ENCODE peak calls at places on chromosome 5, in four cellular contexts. One of them, this sample, is unnamed. For H3K9me3, the result is how much of the 10 kb centered on the place peaks cover.

GRCh38 chr5:65027149-65027548 is 258.4 kb downstream of the CWC27 start:
- DNase-seq in Caco-2: no peak
- DNase-seq in sigmoid colon: no peak
- DNase-seq in CD8-positive, alpha-beta memory T cell: no peak
- DNase-seq in this sample: no peak

GRCh38 chr5:159135896-159136531 is 36.3 kb upstream of the EBF1 start:
- DNase-seq in Caco-2: no peak
- DNase-seq in sigmoid colon: no peak
- DNase-seq in CD8-positive, alpha-beta memory T cell: no peak
- DNase-seq in this sample: no peak

GRCh38 chr5:146027746-146028145 is 77.6 kb downstream of the PLAC8L1 start:
- DNase-seq in CD8-positive, alpha-beta memory T cell: no peak
- DNase-seq in sigmoid colon: no peak
- DNase-seq in Caco-2: no peak
- DNase-seq in this sample: no peak

GRCh38 chr5:56534102-56534501 is 281.2 kb upstream of the MAP3K1 start:
- DNase-seq in Caco-2: peak
- DNase-seq in CD8-positive, alpha-beta memory T cell: no peak
- DNase-seq in sigmoid colon: no peak
- DNase-seq in this sample: no peak

GRCh38 chr5:66223637-66224036 is 79.5 kb downstream of the SREK1 start:
- DNase-seq in sigmoid colon: no peak
- DNase-seq in Caco-2: no peak
- DNase-seq in CD8-positive, alpha-beta memory T cell: no peak
- DNase-seq in this sample: no peak

GRCh38 chr5:59178071-59178470 is 595.2 kb downstream of the RAB3C start:
- DNase-seq in sigmoid colon: no peak
- DNase-seq in CD8-positive, alpha-beta memory T cell: no peak
- DNase-seq in Caco-2: no peak
- DNase-seq in this sample: no peak

GRCh38 chr5:95899848-95900247 is 61.8 kb downstream of the ELL2 start:
- DNase-seq in Caco-2: no peak
- DNase-seq in sigmoid colon: no peak
- DNase-seq in CD8-positive, alpha-beta memory T cell: no peak
- DNase-seq in this sample: no peak

GRCh38 chr5:167898361-167899042 is 392.9 kb upstream of the WWC1 start:
- DNase-seq in sigmoid colon: no peak
- DNase-seq in CD8-positive, alpha-beta memory T cell: no peak
- DNase-seq in Caco-2: no peak
- DNase-seq in this sample: no peak

GRCh38 chr5:28403846-28404245 is 1365.5 kb upstream of the CDH9 start:
- DNase-seq in sigmoid colon: no peak
- DNase-seq in CD8-positive, alpha-beta memory T cell: no peak
- DNase-seq in Caco-2: no peak
- DNase-seq in this sample: no peak

GRCh38 chr5:93874080-93874479 is 132.7 kb upstream of the POU5F2 start:
- DNase-seq in sigmoid colon: no peak
- DNase-seq in CD8-positive, alpha-beta memory T cell: no peak
- DNase-seq in Caco-2: no peak
- DNase-seq in this sample: no peak

GRCh38 chr5:61477788-61478187 is 145.7 kb downstream of the ZSWIM6 start:
- DNase-seq in CD8-positive, alpha-beta memory T cell: no peak
- DNase-seq in Caco-2: no peak
- DNase-seq in sigmoid colon: no peak
- DNase-seq in this sample: no peak

GRCh38 chr5:100516285-100516684 is 18.9 kb upstream of the FAM174A start:
- DNase-seq in sigmoid colon: no peak
- DNase-seq in CD8-positive, alpha-beta memory T cell: no peak
- DNase-seq in Caco-2: no peak
- DNase-seq in this sample: no peak

GRCh38 chr5:93800988-93801811 is 59.8 kb upstream of the POU5F2 start:
- DNase-seq in Caco-2: no peak
- DNase-seq in sigmoid colon: no peak
- DNase-seq in CD8-positive, alpha-beta memory T cell: peak
- DNase-seq in this sample: no peak

GRCh38 chr5:131999471-131999931 is 12.0 kb downstream of the ACSL6 start:
- DNase-seq in Caco-2: no peak
- DNase-seq in sigmoid colon: peak
- DNase-seq in CD8-positive, alpha-beta memory T cell: no peak
- DNase-seq in this sample: no peak

GRCh38 chr5:74640450-74641013 is at the start of gene ENC1:
- DNase-seq in sigmoid colon: peak
- DNase-seq in CD8-positive, alpha-beta memory T cell: peak
- DNase-seq in Caco-2: peak
- DNase-seq in this sample: peak

GRCh38 chr5:157485340-157485739 is 25.3 kb downstream of the NIPAL4 start:
- DNase-seq in sigmoid colon: peak
- DNase-seq in Caco-2: peak
- DNase-seq in CD8-positive, alpha-beta memory T cell: no peak
- DNase-seq in this sample: no peak

GRCh38 chr5:52853573-52854163 is 66.0 kb downstream of the ITGA1 start:
- DNase-seq in CD8-positive, alpha-beta memory T cell: no peak
- DNase-seq in Caco-2: no peak
- DNase-seq in sigmoid colon: no peak
- DNase-seq in this sample: no peak

GRCh38 chr5:41270423-41271251 is 57.3 kb upstream of the C6 start:
- DNase-seq in Caco-2: peak
- DNase-seq in sigmoid colon: peak
- DNase-seq in CD8-positive, alpha-beta memory T cell: no peak
- DNase-seq in this sample: peak

GRCh38 chr5:112006721-112007120 is 249.7 kb upstream of the NREP start:
- DNase-seq in sigmoid colon: no peak
- DNase-seq in CD8-positive, alpha-beta memory T cell: no peak
- DNase-seq in Caco-2: no peak
- DNase-seq in this sample: no peak

GRCh38 chr5:52598954-52599353 is 188.8 kb upstream of the ITGA1 start:
- DNase-seq in Caco-2: no peak
- DNase-seq in CD8-positive, alpha-beta memory T cell: no peak
- DNase-seq in sigmoid colon: no peak
- DNase-seq in this sample: no peak

GRCh38 chr5:103466494-103466893 is 96.1 kb downstream of the NUDT12 start:
- DNase-seq in sigmoid colon: no peak
- DNase-seq in Caco-2: no peak
- DNase-seq in CD8-positive, alpha-beta memory T cell: no peak
- DNase-seq in this sample: no peak

GRCh38 chr5:117738571-117738970 is 1163.9 kb upstream of the SEMA6A start:
- DNase-seq in sigmoid colon: no peak
- DNase-seq in Caco-2: no peak
- DNase-seq in CD8-positive, alpha-beta memory T cell: no peak
- DNase-seq in this sample: no peak

GRCh38 chr5:1448511-1449011 is 3.3 kb upstream of the SLC6A3 start:
- DNase-seq in Caco-2: no peak
- DNase-seq in CD8-positive, alpha-beta memory T cell: no peak
- DNase-seq in sigmoid colon: no peak
- DNase-seq in this sample: no peak

GRCh38 chr5:68433921-68434879 is 218.6 kb downstream of the PIK3R1 start:
- DNase-seq in CD8-positive, alpha-beta memory T cell: peak
- DNase-seq in sigmoid colon: peak
- DNase-seq in Caco-2: peak
- DNase-seq in this sample: peak

GRCh38 chr5:159877894-159878448 is 38.3 kb upstream of the ADRA1B start:
- DNase-seq in sigmoid colon: peak
- DNase-seq in CD8-positive, alpha-beta memory T cell: no peak
- DNase-seq in Caco-2: no peak
- DNase-seq in this sample: peak

GRCh38 chr5:93452255-93452654 is 128.8 kb downstream of the NR2F1-AS1 start:
- DNase-seq in sigmoid colon: no peak
- DNase-seq in Caco-2: no peak
- DNase-seq in CD8-positive, alpha-beta memory T cell: no peak
- DNase-seq in this sample: no peak

GRCh38 chr5:108726446-108727091 is 21.1 kb upstream of the FER start:
- DNase-seq in CD8-positive, alpha-beta memory T cell: no peak
- DNase-seq in Caco-2: no peak
- DNase-seq in sigmoid colon: no peak
- DNase-seq in this sample: no peak

GRCh38 chr5:137822158-137822764 is 45.4 kb upstream of the MYOT start:
- DNase-seq in Caco-2: peak
- DNase-seq in CD8-positive, alpha-beta memory T cell: no peak
- DNase-seq in sigmoid colon: no peak
- DNase-seq in this sample: no peak

GRCh38 chr5:172775326-172776234 is 4.6 kb upstream of the DUSP1 start:
- DNase-seq in Caco-2: peak
- DNase-seq in sigmoid colon: peak
- DNase-seq in CD8-positive, alpha-beta memory T cell: no peak
- DNase-seq in this sample: no peak

GRCh38 chr5:110361501-110361900 is 365.0 kb downstream of the TMEM232 start:
- DNase-seq in CD8-positive, alpha-beta memory T cell: no peak
- DNase-seq in Caco-2: no peak
- DNase-seq in sigmoid colon: no peak
- DNase-seq in this sample: no peak

GRCh38 chr5:148224131-148224742 is 14.1 kb upstream of the MARCOL start:
- DNase-seq in Caco-2: no peak
- DNase-seq in CD8-positive, alpha-beta memory T cell: no peak
- DNase-seq in sigmoid colon: no peak
- DNase-seq in this sample: no peak

DNA sequence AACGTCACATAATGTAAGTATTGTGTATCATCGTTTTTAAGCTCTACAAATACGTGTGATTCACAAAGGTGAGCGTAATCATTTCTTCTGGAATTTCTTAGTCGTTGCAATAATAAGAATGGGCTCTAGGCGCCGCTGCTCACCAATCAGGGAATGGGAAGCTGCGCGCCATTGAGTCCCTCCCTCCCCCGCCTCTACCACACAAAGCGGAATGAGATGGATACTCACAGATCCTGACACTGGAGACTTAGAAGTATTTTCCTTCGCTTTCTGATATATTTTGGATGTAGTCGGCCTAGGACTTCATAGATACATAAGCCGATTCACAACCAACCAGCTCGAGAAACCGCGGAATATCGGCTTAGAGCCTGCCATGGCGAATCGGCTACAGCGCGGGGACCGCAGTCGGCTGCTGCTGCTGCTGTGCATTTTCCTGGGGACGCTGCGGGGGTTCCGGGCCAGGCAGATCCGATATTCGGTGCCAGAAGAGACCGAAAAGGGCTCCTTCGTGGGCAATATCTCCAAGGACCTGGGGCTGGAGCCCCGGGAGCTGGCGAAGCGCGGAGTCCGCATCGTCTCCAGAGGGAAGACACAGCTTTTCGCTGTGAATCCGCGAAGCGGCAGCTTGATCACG is at the start of gene PCDHGA11:
- DNase-seq in Caco-2: no peak
- DNase-seq in CD8-positive, alpha-beta memory T cell: peak
- DNase-seq in sigmoid colon: no peak
- DNase-seq in this sample: no peak
- H3K9me3 ChIP-seq in Caco-2: under half
- H3K9me3 ChIP-seq in CD8-positive, alpha-beta memory T cell: under half
- H3K9me3 ChIP-seq in sigmoid colon: half or more
- H3K9me3 ChIP-seq in this sample: under half

DNA sequence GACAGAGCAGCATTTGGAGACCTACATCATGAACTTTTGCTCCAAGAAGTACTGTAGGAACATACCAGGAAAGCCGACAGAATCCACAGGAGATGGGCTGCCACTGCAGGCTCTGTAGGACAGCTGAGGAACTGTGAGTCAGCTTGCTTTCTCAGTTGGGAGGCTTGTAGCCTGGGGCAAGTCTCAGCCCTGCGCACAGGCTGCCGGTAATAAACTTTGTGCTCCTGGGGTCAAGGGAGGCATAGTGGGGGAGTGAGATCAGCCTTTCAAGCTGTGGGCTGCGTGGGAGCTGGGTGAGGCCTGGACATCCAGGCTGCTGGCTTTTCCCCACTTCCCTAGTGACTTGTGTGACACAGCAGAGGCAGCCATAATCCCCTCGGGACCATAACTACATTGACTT is 718.0 kb upstream of the CDH10 start:
- DNase-seq in sigmoid colon: no peak
- DNase-seq in CD8-positive, alpha-beta memory T cell: no peak
- DNase-seq in Caco-2: no peak
- DNase-seq in this sample: no peak
- H3K9me3 ChIP-seq in sigmoid colon: under half
- H3K9me3 ChIP-seq in CD8-positive, alpha-beta memory T cell: under half
- H3K9me3 ChIP-seq in Caco-2: under half
- H3K9me3 ChIP-seq in this sample: under half

GRCh38 chr5:180251141-180251540 is 40.7 kb downstream of the MAPK9 start:
- DNase-seq in CD8-positive, alpha-beta memory T cell: no peak
- DNase-seq in Caco-2: no peak
- DNase-seq in sigmoid colon: no peak
- DNase-seq in this sample: no peak

GRCh38 chr5:180250329-180250728 is 41.3 kb upstream of the RASGEF1C start:
- DNase-seq in Caco-2: no peak
- DNase-seq in CD8-positive, alpha-beta memory T cell: no peak
- DNase-seq in sigmoid colon: no peak
- DNase-seq in this sample: no peak

GRCh38 chr5:180251887-180252286 is 40.0 kb downstream of the MAPK9 start:
- DNase-seq in CD8-positive, alpha-beta memory T cell: no peak
- DNase-seq in sigmoid colon: no peak
- DNase-seq in Caco-2: no peak
- DNase-seq in this sample: no peak

DNA sequence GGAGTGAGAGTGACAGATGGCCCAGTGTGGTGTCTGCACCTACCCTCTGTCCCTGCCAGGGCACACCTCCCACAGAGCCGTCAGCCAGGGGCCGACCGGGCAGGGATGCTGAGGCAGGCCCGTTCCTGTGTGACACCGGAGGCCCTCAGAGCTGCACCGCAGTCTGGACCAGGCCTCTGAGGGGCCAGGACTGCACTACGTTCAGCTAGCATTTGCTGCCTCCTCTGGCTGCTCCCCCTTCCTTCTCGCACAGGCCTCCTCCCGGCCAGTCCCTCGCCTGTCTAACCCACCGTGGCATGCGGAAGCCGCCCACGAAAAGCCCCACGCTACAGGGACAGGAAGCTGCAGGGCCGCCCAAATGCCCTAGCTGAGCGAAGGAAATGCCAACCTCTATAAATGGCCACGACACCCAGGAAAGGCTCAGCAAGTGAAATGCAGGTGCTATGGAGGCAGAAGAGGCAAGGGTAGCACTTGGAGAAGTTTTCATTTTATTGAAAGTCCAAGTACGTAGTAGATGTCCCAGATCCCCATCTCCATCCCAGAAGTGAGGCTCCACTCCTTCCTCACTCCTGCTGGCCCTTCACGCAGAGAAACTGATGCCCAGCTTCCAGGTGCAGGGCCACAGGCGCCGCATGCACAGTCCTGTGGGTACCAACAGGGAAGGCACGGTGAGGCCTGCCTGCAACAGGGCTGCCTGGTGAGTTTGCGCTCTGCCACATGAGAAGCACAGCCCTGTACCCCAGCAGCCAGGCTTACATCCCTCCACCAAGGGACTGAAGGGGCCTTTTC is 38.7 kb downstream of the MAPK9 start:
- DNase-seq in CD8-positive, alpha-beta memory T cell: no peak
- DNase-seq in sigmoid colon: no peak
- DNase-seq in Caco-2: no peak
- DNase-seq in this sample: no peak
- H3K9me3 ChIP-seq in CD8-positive, alpha-beta memory T cell: under half
- H3K9me3 ChIP-seq in sigmoid colon: half or more
- H3K9me3 ChIP-seq in Caco-2: half or more
- H3K9me3 ChIP-seq in this sample: half or more

DNA sequence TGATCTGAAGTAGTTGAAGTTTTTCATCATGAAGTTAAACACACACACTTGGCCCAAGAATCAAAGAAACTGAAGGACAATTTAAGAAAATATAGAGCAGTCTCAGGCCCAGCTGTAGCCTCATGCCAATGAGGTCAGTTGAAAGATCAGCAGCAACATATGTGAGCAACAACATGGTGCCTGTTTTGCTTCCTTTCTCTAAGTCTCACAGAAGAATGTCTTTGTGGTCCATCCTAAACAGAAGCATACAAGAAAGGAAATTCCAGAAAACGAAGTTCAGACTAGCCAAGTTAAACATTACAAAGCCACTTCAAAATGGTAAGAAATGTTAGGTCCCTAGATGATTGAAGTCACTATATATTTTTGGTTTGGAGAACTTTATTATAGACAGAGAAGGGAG is 1737.3 kb downstream of the MAT2B start:
- DNase-seq in sigmoid colon: no peak
- DNase-seq in CD8-positive, alpha-beta memory T cell: no peak
- DNase-seq in Caco-2: no peak
- DNase-seq in this sample: no peak
- H3K9me3 ChIP-seq in sigmoid colon: under half
- H3K9me3 ChIP-seq in CD8-positive, alpha-beta memory T cell: under half
- H3K9me3 ChIP-seq in Caco-2: under half
- H3K9me3 ChIP-seq in this sample: under half

This sample was measured in ovary.